ENCODE peak calls at places on chromosome 19, in six cellular contexts. P is small intestine, C is anterior cingulate cortex, B is frontal cortex, S is fibroblast of pulmonary artery, D is stomach. Q is an unnamed sample.
A peak's percentile ranks its signal among the peaks of the same experiment; 100 is the strongest.

GRCh38 chr19:38009650-38010229 is 102.7 kb downstream of the SIPA1L3 start:
- DNase-seq in P (no peak), C (no peak), B (no peak), S (no peak), D (no peak), Q (no peak)

GRCh38 chr19:43776285-43776684 is 4.5 kb downstream of the KCNN4 start:
- DNase-seq in P (no peak), C (no peak), B (no peak), S (no peak), D (no peak), Q (no peak)

GRCh38 chr19:16034180-16034579 is 42.1 kb upstream of the TPM4 start:
- DNase-seq in P (no peak), C (no peak), B (no peak), S (no peak), D (peak; percentile 15), Q (no peak)

GRCh38 chr19:10701955-10702307 is 692 bp downstream of the QTRT1 start:
- DNase-seq in P (no peak), C (no peak), B (no peak), S (no peak), D (no peak), Q (no peak)

GRCh38 chr19:17078920-17079709 is 3.5 kb downstream of the MYO9B start:
- DNase-seq in P (no peak), C (no peak), B (peak; percentile 39), S (peak; percentile 24), D (no peak), Q (no peak)

GRCh38 chr19:47226426-47227346 is 4.3 kb downstream of the BBC3 start:
- DNase-seq in P (peak; percentile 81), C (peak; percentile 47), B (peak; percentile 55), S (peak; percentile 68), D (peak; percentile 80), Q (peak; percentile 81)

GRCh38 chr19:52991484-52991883 is 22.2 kb upstream of the ERVV-1 start:
- DNase-seq in P (no peak), C (no peak), B (no peak), S (peak; percentile 54), D (no peak), Q (no peak)

GRCh38 chr19:32063601-32064000 is 281.8 kb upstream of the ZNF507 start:
- DNase-seq in P (no peak), C (no peak), B (no peak), S (no peak), D (no peak), Q (no peak)

GRCh38 chr19:15199652-15200574 is 882 bp downstream of the NOTCH3 start:
- DNase-seq in P (no peak), C (no peak), B (peak; percentile 55), S (peak; percentile 31), D (no peak), Q (no peak)

GRCh38 chr19:3118232-3119070 is 17.4 kb upstream of the GNA15 start:
- DNase-seq in P (no peak), C (no peak), B (no peak), S (no peak), D (no peak), Q (no peak)

GRCh38 chr19:55619264-55619663 is 5.1 kb downstream of the ZNF784 start:
- DNase-seq in P (no peak), C (no peak), B (no peak), S (no peak), D (no peak), Q (no peak)

GRCh38 chr19:35206379-35206778 is 22.2 kb downstream of the FAM187B start:
- DNase-seq in P (peak; percentile 57), C (no peak), B (no peak), S (no peak), D (no peak), Q (no peak)

GRCh38 chr19:15297416-15298224 is 34.7 kb downstream of the BRD4 start:
- DNase-seq in P (peak; percentile 54), C (no peak), B (no peak), S (peak; percentile 63), D (no peak), Q (no peak)

GRCh38 chr19:799076-799881 is 2.0 kb downstream of the PTBP1 start:
- DNase-seq in P (peak; percentile 33), C (no peak), B (no peak), S (peak; percentile 64), D (no peak), Q (no peak)

GRCh38 chr19:45874620-45874966 is 10.5 kb downstream of the FOXA3 start:
- DNase-seq in P (no peak), C (no peak), B (peak; percentile 19), S (no peak), D (no peak), Q (no peak)

GRCh38 chr19:55720214-55720746 is 17.9 kb downstream of the NLRP9 start:
- DNase-seq in P (no peak), C (no peak), B (no peak), S (no peak), D (no peak), Q (no peak)

GRCh38 chr19:3479819-3480215 is 508 bp downstream of the SMIM24 start:
- DNase-seq in P (peak; percentile 90), C (no peak), B (no peak), S (no peak), D (peak; percentile 57), Q (peak; percentile 62)

GRCh38 chr19:38209671-38210457 is 14.2 kb downstream of the DPF1 start:
- DNase-seq in P (peak; percentile 18), C (peak; percentile 78), B (peak; percentile 69), S (peak; percentile 24), D (peak; percentile 49), Q (peak; percentile 56)